ENCODE peak calls at places on chromosomes 3 and 15, in eight cellular contexts. H is gastrocnemius medialis; S is endodermal cell; B is CD8-positive, alpha-beta T cell; R is HL-60; I is GM23248; F is astrocyte; L is CD4-positive, alpha-beta T cell. Z is an unnamed sample.

GRCh38 chr15:29749365-29750086 is 72.7 kb downstream of the TJP1 start:
- DNase-seq in H (no peak), S (peak; percentile 54), B (no peak), R (no peak), I (no peak), F (no peak), L (no peak), Z (no peak)

GRCh38 chr15:90871716-90872480 is 3.5 kb downstream of the FURIN start:
- DNase-seq in H (peak; percentile 62), S (peak; percentile 86), B (no peak), R (no peak), I (peak; percentile 55), F (no peak), L (no peak), Z (no peak)

GRCh38 chr3:56919137-56919796 is 117.5 kb upstream of the ARHGEF3 start:
- DNase-seq in H (no peak), S (no peak), B (no peak), R (no peak), I (no peak), F (no peak), L (no peak), Z (no peak)

GRCh38 chr15:82647045-82647834 is at the start of gene CPEB1:
- DNase-seq in H (peak; percentile 44), S (peak; percentile 74), B (peak; percentile 9), R (no peak), I (peak; percentile 81), F (no peak), L (peak; percentile 16), Z (peak; percentile 38)

GRCh38 chr3:182947892-182948291 is 32.4 kb downstream of the DCUN1D1 start:
- DNase-seq in H (no peak), S (no peak), B (no peak), R (peak; percentile 28), I (no peak), F (no peak), L (no peak), Z (no peak)

GRCh38 chr3:55622733-55623132 is 135.6 kb upstream of the WNT5A start:
- DNase-seq in H (no peak), S (no peak), B (no peak), R (no peak), I (peak; percentile 35), F (peak; percentile 30), L (no peak), Z (no peak)

GRCh38 chr15:98292442-98293240 is 332.1 kb downstream of the ARRDC4 start:
- DNase-seq in H (no peak), S (peak; percentile 97), B (no peak), R (peak; percentile 21), I (peak; percentile 36), F (no peak), L (no peak), Z (no peak)

GRCh38 chr15:99212401-99212800 is 37.0 kb downstream of the TTC23 start:
- DNase-seq in H (peak; percentile 58), S (no peak), B (no peak), R (no peak), I (peak; percentile 24), F (peak; percentile 34), L (no peak), Z (no peak)

GRCh38 chr15:81516461-81516860 is 142.4 kb upstream of the TMC3 start:
- DNase-seq in H (no peak), S (no peak), B (no peak), R (no peak), I (peak; percentile 67), F (peak; percentile 71), L (no peak), Z (no peak)

GRCh38 chr3:155753038-155753647 is 8.3 kb upstream of the PLCH1 start:
- DNase-seq in H (no peak), S (no peak), B (no peak), R (peak; percentile 15), I (peak; percentile 54), F (no peak), L (no peak), Z (no peak)

GRCh38 chr3:194306109-194306686 is 44.9 kb downstream of the CPN2 start:
- DNase-seq in H (no peak), S (peak; percentile 74), B (peak; percentile 17), R (peak; percentile 46), I (no peak), F (no peak), L (peak; percentile 17), Z (no peak)

GRCh38 chr15:64619880-64620839 is 155.2 kb downstream of the RBPMS2 start:
- DNase-seq in H (no peak), S (no peak), B (no peak), R (no peak), I (peak; percentile 78), F (peak; percentile 83), L (no peak), Z (no peak)

GRCh38 chr15:75713338-75713895 is 769 bp upstream of the CSPG4 start:
- DNase-seq in H (peak; percentile 60), S (peak; percentile 77), B (no peak), R (no peak), I (peak; percentile 43), F (no peak), L (no peak), Z (no peak)

GRCh38 chr3:137770066-137770805 is 6.1 kb downstream of the SOX14 start:
- DNase-seq in H (no peak), S (peak; percentile 70), B (no peak), R (no peak), I (no peak), F (no peak), L (no peak), Z (no peak)

GRCh38 chr3:148697311-148698189 is at the start of gene AGTR1:
- DNase-seq in H (peak; percentile 78), S (peak; percentile 94), B (no peak), R (no peak), I (peak; percentile 68), F (peak; percentile 28), L (no peak), Z (peak; percentile 82)

GRCh38 chr3:169939751-169940150 is 26.9 kb upstream of the SEC62 start:
- DNase-seq in H (no peak), S (no peak), B (no peak), R (no peak), I (no peak), F (no peak), L (no peak), Z (no peak)

GRCh38 chr3:119035014-119035346 is 334 bp upstream of the IGSF11 start:
- DNase-seq in H (no peak), S (no peak), B (no peak), R (no peak), I (no peak), F (no peak), L (no peak), Z (no peak)

GRCh38 chr3:119033393-119034255 is 1.0 kb downstream of the IGSF11 start:
- DNase-seq in H (no peak), S (no peak), B (no peak), R (no peak), I (no peak), F (no peak), L (no peak), Z (no peak)

GRCh38 chr3:119034256-119035013 is at the start of gene IGSF11:
- DNase-seq in H (peak; percentile 71), S (peak; percentile 89), B (peak; percentile 33), R (no peak), I (peak; percentile 71), F (peak; percentile 38), L (peak; percentile 63), Z (peak; percentile 19)
- H3K27me3 ChIP-seq in H (no peaks in the 10 kb centered on the region), S (peaks cover 67% of the 10 kb centered on the region), B (no peaks in the 10 kb centered on the region), R (peaks cover 24% of the 10 kb centered on the region), I (peaks cover 62% of the 10 kb centered on the region), F (peaks cover 35% of the 10 kb centered on the region), L (peaks cover 27% of the 10 kb centered on the region), Z (peaks cover 14% of the 10 kb centered on the region)

DNA sequence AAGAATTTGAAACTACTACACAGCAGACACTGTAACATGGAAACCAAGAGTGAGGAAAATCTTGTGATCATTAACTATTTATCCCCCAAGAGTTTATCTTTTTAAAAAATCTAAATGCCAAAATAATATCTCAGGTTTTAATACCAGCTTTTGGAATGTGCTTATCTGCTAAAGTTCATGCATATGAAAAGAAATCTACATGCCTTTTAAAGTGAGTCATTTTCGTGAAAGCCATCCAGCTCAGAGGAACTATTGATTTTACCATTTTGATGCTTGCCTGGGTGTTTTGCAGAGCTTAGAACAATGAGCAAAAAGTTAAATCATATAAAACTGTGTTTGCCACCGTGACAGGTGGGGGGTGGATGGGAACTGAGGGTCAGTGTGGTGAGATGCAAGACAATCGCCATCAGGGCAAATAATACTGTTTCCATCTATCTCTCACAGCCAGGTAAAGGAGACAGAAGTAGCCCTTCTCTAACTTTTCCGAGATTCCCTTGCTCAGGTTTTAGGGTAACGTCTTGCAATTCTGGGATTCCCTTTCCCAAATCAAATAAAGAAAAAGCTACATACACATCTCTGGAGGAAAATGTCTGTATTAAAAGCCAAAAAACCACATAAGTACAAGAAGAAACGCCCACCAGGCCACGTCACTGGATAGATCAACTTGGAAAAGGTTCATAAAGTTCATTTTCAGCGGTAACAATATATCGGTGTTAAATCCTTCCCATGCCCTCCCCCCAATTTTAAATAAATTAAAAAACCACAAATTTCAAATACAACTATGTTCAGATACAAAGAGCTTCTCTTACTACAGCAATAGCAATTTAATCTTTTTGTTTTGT is 2.0 kb downstream of the TMEM158 start:
- DNase-seq in H (no peak), S (no peak), B (no peak), R (no peak), I (peak; percentile 82), F (peak; percentile 51), L (no peak), Z (no peak)
- H3K27me3 ChIP-seq in H (no peaks in the 10 kb centered on the region), S (peaks cover 61% of the 10 kb centered on the region), B (peaks cover 22% of the 10 kb centered on the region), R (peaks cover 13% of the 10 kb centered on the region), I (no peaks in the 10 kb centered on the region), F (no peaks in the 10 kb centered on the region), L (peaks cover 62% of the 10 kb centered on the region), Z (no peaks in the 10 kb centered on the region)

DNA sequence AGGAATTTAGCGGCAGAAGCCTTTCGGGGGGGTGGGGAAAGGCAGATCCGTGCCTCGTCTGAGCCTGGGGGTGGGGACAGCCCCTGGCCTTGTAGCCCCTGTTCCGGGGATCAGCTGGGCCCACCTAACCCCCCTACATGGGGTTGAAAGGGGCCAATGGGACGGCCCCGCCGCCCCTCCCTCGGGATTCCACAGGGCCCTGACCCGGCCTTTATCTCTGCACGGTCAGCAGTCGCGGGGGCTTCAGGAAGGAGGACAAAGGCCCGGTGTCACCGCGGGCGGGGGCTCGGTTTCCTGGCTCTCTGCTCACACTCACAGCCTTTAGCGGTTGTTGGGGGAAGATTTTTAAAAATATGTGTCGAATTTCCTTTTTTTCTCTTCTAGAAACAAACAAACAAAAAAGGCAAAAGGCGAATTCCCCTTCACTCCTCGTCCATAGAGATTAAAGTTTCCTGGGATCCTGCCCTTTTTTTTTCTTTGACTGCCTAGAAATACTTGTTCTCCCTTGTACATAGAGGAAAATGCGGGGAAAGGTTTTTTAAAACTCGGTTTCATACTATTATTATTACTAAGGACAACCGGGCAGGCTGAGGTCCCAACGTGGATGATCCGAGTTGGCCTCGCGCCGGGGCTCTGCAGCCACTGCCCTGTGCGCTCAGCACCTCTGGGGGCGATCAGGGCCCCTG is 7.9 kb downstream of the FOXL2 start:
- DNase-seq in H (no peak), S (no peak), B (no peak), R (no peak), I (no peak), F (no peak), L (no peak), Z (peak; percentile 63)
- H3K27me3 ChIP-seq in H (peaks cover 79% of the 10 kb centered on the region), S (peaks cover 100% of the 10 kb centered on the region), B (peaks cover 51% of the 10 kb centered on the region), R (peaks cover 93% of the 10 kb centered on the region), I (peaks cover 35% of the 10 kb centered on the region), F (peaks cover 86% of the 10 kb centered on the region), L (peaks cover 94% of the 10 kb centered on the region), Z (peaks cover 3% of the 10 kb centered on the region)

DNA sequence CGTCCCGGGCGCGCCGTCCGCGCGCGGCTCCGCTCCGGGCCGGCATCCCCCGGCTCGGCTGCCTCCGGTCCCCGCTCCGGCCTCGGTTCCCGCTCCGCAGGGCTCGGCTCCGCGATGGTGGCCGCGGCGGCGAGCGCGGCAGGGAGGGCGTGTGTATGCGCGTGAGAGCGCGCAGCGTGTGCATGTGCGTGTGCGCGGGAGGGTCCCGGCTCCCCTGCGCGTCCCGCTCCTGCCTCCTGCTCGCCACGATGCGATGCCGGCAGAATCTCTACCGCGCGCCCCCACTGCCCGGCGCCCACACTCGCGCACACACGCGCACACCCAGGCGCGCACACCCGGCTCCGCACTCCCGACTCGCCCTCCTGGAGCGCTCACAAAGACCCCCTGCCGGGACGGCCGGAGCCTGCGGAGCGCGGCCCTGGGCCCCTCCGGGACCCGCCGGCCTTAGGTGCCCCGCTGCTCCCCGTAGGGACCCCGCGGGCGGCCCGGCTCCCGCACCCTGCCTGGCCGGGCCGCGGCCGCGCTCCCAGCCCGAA is 186.6 kb upstream of the LINGO1 start:
- DNase-seq in H (no peak), S (peak; percentile 66), B (no peak), R (no peak), I (peak; percentile 22), F (no peak), L (no peak), Z (no peak)
- H3K27me3 ChIP-seq in H (peaks cover 40% of the 10 kb centered on the region), S (peaks cover 69% of the 10 kb centered on the region), B (no peaks in the 10 kb centered on the region), R (peaks cover 34% of the 10 kb centered on the region), I (peaks cover 54% of the 10 kb centered on the region), F (peaks cover 42% of the 10 kb centered on the region), L (peaks cover 45% of the 10 kb centered on the region), Z (no peaks in the 10 kb centered on the region)